ENCODE peak calls at places on chromosomes 7 and 10, in six cellular contexts. I is endothelial cell of umbilical vein, N is psoas muscle, X is GM23248, Y is H1, U is upper lobe of left lung. W is an unnamed sample. For H3K36me3, the result is how much of the 10 kb centered on the place peaks cover.

GRCh38 chr7:150514748-150515222 is at the start of gene GIMAP7:
- DNase-seq in U (peak), I (peak), X (no peak), N (no peak), Y (no peak), W (no peak)

GRCh38 chr10:107889101-107889500 is 724.6 kb upstream of the SORCS1 start:
- DNase-seq in N (no peak), U (no peak), X (no peak), Y (no peak), I (no peak), W (no peak)

GRCh38 chr7:26397786-26398435 is 106.2 kb downstream of the SNX10 start:
- DNase-seq in Y (no peak), I (no peak), U (peak), X (peak), N (peak), W (no peak)

GRCh38 chr10:4804505-4804904 is 21.5 kb upstream of the AKR1E2 start:
- DNase-seq in I (peak), U (no peak), N (no peak), X (peak), Y (no peak), W (no peak)

GRCh38 chr10:103693070-103693811 is 162.1 kb downstream of the SH3PXD2A start:
- DNase-seq in X (peak), U (no peak), N (no peak), I (no peak), Y (no peak), W (no peak)

GRCh38 chr7:151249732-151250072 is 1.2 kb upstream of the SMARCD3 start:
- DNase-seq in X (peak), N (peak), U (peak), Y (no peak), I (no peak), W (peak)

GRCh38 chr10:132465193-132465888 is 68.3 kb downstream of the PWWP2B start:
- DNase-seq in X (no peak), N (peak), U (no peak), I (no peak), Y (no peak), W (no peak)

GRCh38 chr7:116955801-116956514 is 2.7 kb downstream of the ST7 start:
- DNase-seq in N (no peak), Y (no peak), X (peak), I (peak), U (no peak), W (peak)

GRCh38 chr7:37448057-37448636 is 517 bp downstream of the ELMO1 start:
- DNase-seq in I (no peak), X (peak), N (no peak), Y (no peak), U (peak), W (no peak)

GRCh38 chr10:37895674-37896073 is 38.3 kb upstream of the ZNF248 start:
- DNase-seq in N (no peak), I (no peak), U (no peak), X (no peak), Y (no peak), W (no peak)

GRCh38 chr10:72318383-72319262 is 36.1 kb downstream of the DNAJB12 start:
- DNase-seq in I (no peak), X (no peak), Y (no peak), N (no peak), U (no peak), W (no peak)

GRCh38 chr10:44386546-44387052 is 1.7 kb upstream of the CXCL12 start:
- DNase-seq in X (peak), I (peak), U (peak), Y (no peak), N (peak), W (peak)

GRCh38 chr10:78937388-78937787 is 131.4 kb upstream of the ZMIZ1 start:
- DNase-seq in Y (no peak), X (no peak), U (no peak), I (no peak), N (no peak), W (no peak)

GRCh38 chr10:110077436-110078120 is 69.8 kb downstream of the ADD3 start:
- DNase-seq in X (peak), Y (no peak), I (no peak), N (no peak), U (no peak), W (no peak)

GRCh38 chr10:89591111-89591795 is 53.8 kb downstream of the PANK1 start:
- DNase-seq in X (peak), I (peak), Y (no peak), U (peak), N (peak), W (no peak)
- H3K36me3 ChIP-seq in X (under half), I (under half), Y (under half), U (under half), N (under half), W (under half)

DNA sequence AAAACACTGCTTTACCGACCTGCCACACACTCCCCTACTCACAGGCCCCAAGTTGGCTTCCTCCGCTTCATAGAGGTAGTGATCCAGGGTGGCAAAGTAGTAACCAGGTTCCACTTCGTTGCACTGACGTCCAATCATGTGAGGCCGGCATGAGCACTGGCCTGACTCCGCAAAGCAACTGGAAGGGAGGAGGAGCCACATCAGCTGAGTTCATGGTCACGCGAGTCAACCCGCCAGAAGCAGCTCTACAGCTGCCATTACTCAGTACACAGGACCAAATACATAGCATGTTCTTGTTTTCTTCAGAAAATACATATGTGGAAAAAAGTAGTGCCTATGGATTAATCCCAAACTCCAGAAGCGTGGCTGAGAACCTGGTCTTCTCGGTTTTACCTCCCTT is 38.5 kb downstream of the LAMB1 start:
- DNase-seq in N (no peak), Y (no peak), U (no peak), I (no peak), X (no peak), W (no peak)
- H3K36me3 ChIP-seq in N (under half), Y (under half), U (under half), I (half or more), X (half or more), W (under half)

GRCh38 chr7:1100386-1100785 is 12.5 kb downstream of the GPER1 start:
- DNase-seq in X (no peak), I (peak), Y (no peak), N (no peak), U (no peak), W (no peak)
- H3K36me3 ChIP-seq in X (under half), I (under half), Y (under half), N (under half), U (under half), W (under half)

DNA sequence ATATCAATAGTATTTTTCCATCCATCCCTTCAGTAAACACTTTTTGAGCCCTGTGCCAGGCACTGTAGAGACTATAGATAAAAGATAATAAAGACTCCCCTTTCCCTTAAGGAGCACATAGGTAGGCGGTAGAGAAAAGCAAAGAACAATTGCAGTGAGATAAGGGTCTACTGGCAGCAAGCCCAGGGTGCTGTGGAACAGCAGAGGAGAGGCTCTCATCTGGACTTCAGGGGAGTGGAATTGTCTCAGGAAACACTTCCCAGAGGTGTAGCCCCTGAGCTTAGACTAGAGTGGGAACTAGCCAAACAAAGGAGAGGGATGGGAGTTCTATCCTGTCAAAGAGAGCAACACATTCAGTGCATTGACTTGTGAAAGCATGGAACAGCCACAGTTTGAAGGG is 102.0 kb downstream of the NRF1 start:
- DNase-seq in I (peak), U (no peak), X (no peak), Y (no peak), N (no peak), W (no peak)
- H3K36me3 ChIP-seq in I (under half), U (under half), X (under half), Y (half or more), N (half or more), W (under half)

DNA sequence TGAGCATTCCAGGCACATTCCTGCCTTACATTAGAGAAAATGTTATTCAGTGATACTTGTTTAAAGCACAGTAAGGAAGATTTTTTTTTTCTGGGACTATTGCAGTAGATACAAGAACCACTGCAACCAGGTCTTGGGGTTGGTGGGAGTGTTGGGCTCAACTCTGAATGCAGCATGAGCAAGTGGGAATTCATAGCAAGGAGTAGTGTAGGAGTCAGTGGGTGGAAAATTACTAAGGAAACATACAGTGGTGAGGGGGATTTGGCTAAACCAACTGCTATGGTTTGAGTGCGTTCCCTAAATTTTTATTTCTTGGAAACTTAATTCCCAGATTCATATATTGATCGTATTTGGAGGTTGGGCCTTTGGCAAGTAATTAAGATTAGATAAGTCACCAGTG is 22.4 kb downstream of the WAC start:
- DNase-seq in U (no peak), Y (no peak), N (no peak), I (no peak), X (no peak), W (no peak)
- H3K36me3 ChIP-seq in U (under half), Y (under half), N (under half), I (under half), X (under half), W (under half)

GRCh38 chr7:138854115-138854645 is 56.2 kb upstream of the ATP6V0A4 start:
- DNase-seq in X (no peak), I (no peak), Y (no peak), N (no peak), U (no peak), W (no peak)
- H3K36me3 ChIP-seq in X (under half), I (under half), Y (under half), N (under half), U (under half), W (under half)

GRCh38 chr7:99451936-99452335 is 13.2 kb downstream of the CPSF4 start:
- DNase-seq in U (no peak), N (no peak), Y (no peak), X (no peak), I (no peak), W (no peak)

GRCh38 chr7:99453105-99453504 is 12.9 kb downstream of the ATP5MF start:
- DNase-seq in X (no peak), U (no peak), N (no peak), I (no peak), Y (no peak), W (no peak)

GRCh38 chr7:99448855-99449254 is 10.1 kb downstream of the CPSF4 start:
- DNase-seq in U (no peak), X (no peak), N (no peak), I (no peak), Y (no peak), W (no peak)

GRCh38 chr7:99455874-99456273 is 10.1 kb downstream of the ATP5MF start:
- DNase-seq in X (no peak), N (no peak), Y (no peak), I (no peak), U (no peak), W (no peak)

DNA sequence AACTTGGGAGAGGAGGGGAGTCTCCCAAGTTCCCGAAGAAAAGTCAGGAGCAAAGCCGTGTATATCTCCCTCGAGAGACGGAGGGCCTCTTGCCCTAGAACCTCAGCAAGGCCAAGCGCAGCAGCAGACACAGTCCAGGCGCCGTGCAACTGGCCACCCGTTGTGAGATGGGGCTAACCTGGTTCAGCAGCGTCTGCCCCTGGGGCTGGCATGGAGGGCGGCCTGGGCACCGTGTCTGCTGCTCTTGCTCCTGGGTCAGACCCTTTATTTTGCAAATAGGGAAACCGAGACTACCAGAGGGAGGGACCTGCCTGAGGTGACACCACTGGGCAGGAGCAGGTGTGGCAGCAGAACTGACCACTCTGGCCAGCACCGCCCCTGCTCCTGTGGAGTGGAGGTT is 13.4 kb downstream of the ATP5MF start:
- DNase-seq in I (no peak), Y (no peak), N (no peak), X (no peak), U (no peak), W (no peak)
- H3K36me3 ChIP-seq in I (half or more), Y (half or more), N (half or more), X (under half), U (under half), W (under half)